ENCODE peak calls at places on chromosomes 12 and 14, in four cellular contexts. V is GM12865, H is right lobe of liver, K is choroid plexus epithelial cell. O is an unnamed sample.

GRCh38 chr12:39846971-39847661 is 227.5 kb upstream of the ABCD2 start:
- DNase-seq in K (peak; percentile 16), V (no peak), H (no peak), O (no peak)

GRCh38 chr14:101715209-101716076 is 46.1 kb upstream of the PPP2R5C start:
- DNase-seq in V (no peak), H (peak; percentile 13), K (no peak), O (no peak)

GRCh38 chr12:53268009-53268636 is at the start of gene ESPL1:
- DNase-seq in K (peak; percentile 74), V (peak; percentile 92), H (peak; percentile 68), O (peak; percentile 92)

GRCh38 chr14:30597496-30597895 is 24.6 kb upstream of the SCFD1 start:
- DNase-seq in H (no peak), K (no peak), V (no peak), O (no peak)

GRCh38 chr14:74249433-74250375 is 10.5 kb downstream of the VSX2 start:
- DNase-seq in H (no peak), K (no peak), V (no peak), O (no peak)

GRCh38 chr12:105036937-105037649 is 47.2 kb downstream of the ALDH1L2 start:
- DNase-seq in H (no peak), V (peak; percentile 37), K (peak; percentile 12), O (no peak)

GRCh38 chr14:99472937-99473336 is 7.7 kb downstream of the SETD3 start:
- DNase-seq in H (no peak), K (no peak), V (no peak), O (no peak)

GRCh38 chr12:131092911-131093901 is 139.5 kb downstream of the ADGRD1 start:
- DNase-seq in H (peak; percentile 42), K (no peak), V (peak; percentile 88), O (peak; percentile 85)

GRCh38 chr14:95818581-95818980 is 58.1 kb upstream of the TUNAR start:
- DNase-seq in V (no peak), H (no peak), K (no peak), O (no peak)

GRCh38 chr12:57146092-57146491 is 1.3 kb downstream of the LRP1-AS start:
- DNase-seq in V (no peak), H (no peak), K (peak; percentile 57), O (no peak)

GRCh38 chr12:93621986-93622385 is 49.5 kb downstream of the SOCS2 start:
- DNase-seq in H (no peak), V (no peak), K (peak; percentile 64), O (no peak)

GRCh38 chr14:50813544-50813863 is 17.5 kb downstream of the NIN start:
- DNase-seq in K (peak; percentile 50), H (no peak), V (peak; percentile 66), O (peak; percentile 32)

GRCh38 chr14:103527408-103528157 is 1.4 kb upstream of the TRMT61A start:
- DNase-seq in V (peak; percentile 81), K (no peak), H (no peak), O (peak; percentile 87)

DNA sequence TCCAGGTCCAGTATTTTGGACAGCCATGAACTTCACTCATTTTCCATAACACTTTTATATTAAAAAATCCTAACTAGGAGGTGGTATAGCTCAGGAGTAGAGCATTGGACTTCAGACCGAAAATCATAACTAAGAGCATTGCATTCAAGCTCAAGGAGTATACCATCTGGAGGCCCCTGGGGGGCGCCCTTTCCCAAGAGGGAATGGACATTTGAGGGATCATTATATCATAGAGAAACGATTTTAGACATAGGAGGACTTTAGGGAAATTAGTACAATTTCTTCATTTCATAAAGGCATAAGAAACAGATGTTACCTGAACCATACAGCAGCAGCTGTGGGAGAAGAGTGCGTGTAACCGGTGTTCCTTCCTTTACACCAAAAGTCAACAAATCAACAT is 5.2 kb upstream of the ATG14 start:
- DNase-seq in H (no peak), K (peak; percentile 21), V (peak; percentile 28), O (no peak)
- TF ChIP-seq CTCF in H (no peak), K (peak; percentile 62), V (peak; percentile 48), O (peak; percentile 43)

DNA sequence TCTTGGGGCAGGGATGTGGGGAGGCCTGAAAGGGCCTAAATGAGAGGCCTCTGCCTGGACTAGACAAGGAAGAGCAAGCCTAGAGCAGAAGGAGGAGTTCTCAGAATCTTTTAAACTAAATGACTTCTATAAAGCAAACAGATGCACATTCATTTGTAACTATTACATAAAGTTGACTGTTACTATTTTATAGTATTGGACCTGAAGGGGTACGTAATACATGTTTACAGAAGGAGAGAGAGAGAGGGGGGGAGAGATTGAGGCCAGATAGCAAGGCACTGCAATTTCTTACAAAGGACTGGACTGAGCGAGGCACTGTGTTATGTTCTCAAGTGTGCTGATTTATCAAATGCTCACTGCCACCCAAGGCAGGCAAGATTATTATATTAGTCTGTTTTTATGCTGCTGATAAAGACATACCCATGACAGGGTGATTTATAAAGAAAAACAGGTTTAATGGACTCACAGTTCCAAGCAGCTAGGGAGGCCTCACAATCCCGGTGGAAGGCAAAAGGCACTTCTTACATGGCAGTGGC is 215.8 kb upstream of the NOS1 start:
- DNase-seq in K (no peak), V (no peak), H (no peak), O (no peak)
- TF ChIP-seq CTCF in K (no peak), V (no peak), H (no peak), O (no peak)

GRCh38 chr12:49032276-49032675 is 13.7 kb upstream of the PRKAG1 start:
- DNase-seq in V (no peak), K (no peak), H (no peak), O (no peak)
- TF ChIP-seq CTCF in V (no peak), K (no peak), H (no peak), O (no peak)

GRCh38 chr14:76866469-76866868 is 40.3 kb downstream of the LRRC74A start:
- DNase-seq in K (no peak), V (no peak), H (no peak), O (no peak)

GRCh38 chr14:76872796-76873432 is 46.7 kb downstream of the LRRC74A start:
- DNase-seq in V (peak; percentile 59), H (no peak), K (peak; percentile 60), O (peak; percentile 79)

GRCh38 chr14:76867536-76868452 is 41.6 kb downstream of the LRRC74A start:
- DNase-seq in K (no peak), V (peak; percentile 24), H (no peak), O (peak; percentile 44)

GRCh38 chr14:76868453-76869170 is 42.4 kb downstream of the LRRC74A start:
- DNase-seq in K (no peak), V (no peak), H (no peak), O (no peak)

GRCh38 chr14:76870146-76870545 is 43.9 kb downstream of the LRRC74A start:
- DNase-seq in K (no peak), H (no peak), V (peak; percentile 36), O (no peak)
- TF ChIP-seq CTCF in K (peak; percentile 35), H (no peak), V (peak; percentile 18), O (no peak)

DNA sequence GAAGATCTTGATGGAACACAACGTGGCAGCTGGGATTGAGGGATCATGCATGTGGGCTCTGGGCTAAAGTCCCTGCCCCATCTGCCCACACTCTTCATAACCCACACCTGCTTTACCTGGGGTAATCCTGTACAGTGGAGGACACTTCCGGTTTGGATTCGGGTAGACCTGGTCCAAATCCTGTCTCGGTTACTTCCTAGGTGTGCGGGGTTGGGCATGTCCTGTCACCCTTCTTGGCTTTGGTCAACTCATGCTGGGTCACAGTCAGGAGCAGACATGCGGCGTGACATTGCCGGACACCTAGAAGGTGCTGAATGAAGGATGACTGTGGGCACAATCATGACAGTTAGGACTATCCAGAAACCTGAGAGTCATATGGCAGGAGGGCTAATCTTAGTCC is 30.7 kb upstream of the WSCD2 start:
- DNase-seq in V (no peak), K (no peak), H (no peak), O (no peak)
- TF ChIP-seq CTCF in V (no peak), K (no peak), H (no peak), O (no peak)

GRCh38 chr14:20604291-20604690 is 13.1 kb upstream of the RNASE12 start:
- DNase-seq in V (no peak), H (no peak), K (no peak), O (no peak)

GRCh38 chr14:20608383-20609095 is 17.4 kb upstream of the RNASE12 start:
- DNase-seq in K (no peak), H (no peak), V (peak; percentile 30), O (no peak)

GRCh38 chr14:20606902-20607242 is 15.7 kb upstream of the RNASE12 start:
- DNase-seq in K (no peak), H (no peak), V (no peak), O (no peak)

GRCh38 chr14:20607617-20608016 is 16.4 kb upstream of the RNASE12 start:
- DNase-seq in K (no peak), H (no peak), V (peak; percentile 67), O (peak; percentile 32)

GRCh38 chr14:20606190-20606901 is 15.2 kb upstream of the RNASE12 start:
- DNase-seq in K (peak; percentile 62), V (no peak), H (peak; percentile 93), O (no peak)
- TF ChIP-seq CTCF in K (peak; percentile 77), V (peak; percentile 44), H (peak; percentile 73), O (peak; percentile 43)

GRCh38 chr14:56720703-56721426 is 89.4 kb downstream of the OTX2 start:
- DNase-seq in V (no peak), K (no peak), H (no peak), O (no peak)

GRCh38 chr14:56718312-56718711 is 92.0 kb downstream of the OTX2 start:
- DNase-seq in H (no peak), K (no peak), V (no peak), O (no peak)

GRCh38 chr14:56716705-56717104 is 93.6 kb downstream of the OTX2 start:
- DNase-seq in H (no peak), V (no peak), K (no peak), O (no peak)

GRCh38 chr14:56715938-56716337 is 94.3 kb downstream of the OTX2 start:
- DNase-seq in V (no peak), K (no peak), H (no peak), O (no peak)
- TF ChIP-seq CTCF in V (no peak), K (no peak), H (no peak), O (no peak)

DNA sequence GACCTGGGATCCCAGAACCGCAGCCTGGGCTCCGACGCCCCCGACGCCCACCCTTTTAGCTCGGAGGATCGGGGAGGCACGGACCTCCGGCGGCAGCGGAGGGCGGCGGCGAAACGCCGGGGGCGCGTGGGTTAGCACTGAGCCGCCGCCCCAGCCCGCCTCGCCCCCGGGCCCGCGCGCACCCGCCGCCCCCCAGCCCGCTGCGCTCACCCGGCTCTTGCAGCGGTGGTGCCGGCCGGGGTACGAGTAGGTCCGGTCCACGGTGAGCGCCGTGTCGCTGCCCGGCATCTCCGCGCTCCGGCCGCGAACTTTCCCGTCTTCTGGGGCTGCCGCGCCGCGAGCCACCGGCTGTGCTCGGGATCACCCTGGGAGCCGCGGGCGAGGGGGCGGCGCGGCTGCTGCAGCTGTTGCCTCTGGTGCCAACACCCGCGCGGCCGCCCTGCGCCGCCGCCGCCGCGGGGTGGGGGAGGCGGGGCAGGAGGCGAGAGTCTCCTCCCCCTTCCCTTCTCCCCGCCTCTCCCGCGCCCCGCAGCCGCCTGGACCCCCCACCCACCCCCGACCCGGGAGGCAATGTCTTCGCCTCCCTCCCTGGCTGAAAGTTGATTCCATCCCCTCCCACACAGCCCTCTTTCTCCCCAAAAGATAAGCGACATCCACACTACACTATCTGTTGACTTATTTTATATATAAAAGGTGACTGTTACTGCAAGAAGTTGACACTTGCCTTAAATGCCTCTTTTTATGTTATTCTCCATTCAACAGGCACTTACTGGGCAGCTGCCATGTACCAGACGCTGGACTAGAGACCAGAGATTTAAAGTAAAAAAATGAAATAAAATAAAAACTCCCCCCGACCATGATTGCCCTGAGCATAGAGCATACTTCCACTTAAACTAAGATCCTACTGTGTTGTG is at the start of gene TMCC3:
- DNase-seq in V (peak; percentile 38), K (no peak), H (peak; percentile 76), O (peak; percentile 81)
- TF ChIP-seq CTCF in V (no peak), K (no peak), H (no peak), O (no peak)